ENCODE peak calls at places on chromosomes 12 and 14, in six cellular contexts. E is NCI-H2029; D is activated CD4-positive, alpha-beta T cell treated with anti-CD3 and anti-CD28 coated beads, Interleukin-2, amount 50 U/mL, for 1 hour; C is AG04450; P is fibroblast of the aortic adventitia; W is NCI-H510A treated with DMSO at 0.1 percent for 48 hours. I is an unnamed sample.

GRCh38 chr14:51462706-51463105 is 189.0 kb upstream of the FRMD6 start:
- DNase-seq in P (no peak), C (no peak), E (no peak), D (no peak), W (no peak), I (no peak)

GRCh38 chr14:106850913-106851825 is 1324.8 kb downstream of the TMEM121 start:
- DNase-seq in D (no peak), P (no peak), C (no peak), E (no peak), W (no peak), I (peak)

GRCh38 chr12:26121323-26121740 is 3.5 kb downstream of the BHLHE41 start:
- DNase-seq in C (no peak), P (peak), W (no peak), D (no peak), E (no peak), I (no peak)

GRCh38 chr12:94648578-94648977 is 1.8 kb downstream of the TMCC3 start:
- DNase-seq in W (no peak), D (no peak), P (no peak), E (no peak), C (no peak), I (no peak)

GRCh38 chr14:96811265-96811664 is 14.1 kb downstream of the VRK1 start:
- DNase-seq in P (peak), W (no peak), D (no peak), E (no peak), C (peak), I (no peak)

GRCh38 chr12:24773996-24774395 is 174.9 kb downstream of the BCAT1 start:
- DNase-seq in C (no peak), D (no peak), E (no peak), P (no peak), W (no peak), I (no peak)

GRCh38 chr12:86233126-86233525 is 23.1 kb downstream of the MGAT4C start:
- DNase-seq in C (no peak), W (peak), P (peak), E (peak), D (no peak), I (no peak)

GRCh38 chr12:40104461-40105264 is 1.2 kb downstream of the SLC2A13 start:
- DNase-seq in P (peak), W (no peak), E (no peak), D (no peak), C (no peak), I (no peak)

GRCh38 chr12:75684678-75685620 is 173.5 kb upstream of the KRR1 start:
- DNase-seq in E (no peak), W (no peak), C (no peak), D (no peak), P (peak), I (no peak)

GRCh38 chr12:1645819-1646218 is 16.8 kb downstream of the WNT5B start:
- DNase-seq in W (no peak), D (no peak), C (no peak), P (no peak), E (peak), I (no peak)

GRCh38 chr12:52279683-52280318 is 5.4 kb downstream of the KRT86 start:
- DNase-seq in W (no peak), E (no peak), P (no peak), D (no peak), C (no peak), I (no peak)

GRCh38 chr12:93145086-93145485 is 216.0 kb upstream of the EEA1 start:
- DNase-seq in C (no peak), D (no peak), W (no peak), P (no peak), E (no peak), I (no peak)

GRCh38 chr12:77049767-77050353 is 15.5 kb downstream of the E2F7 start:
- DNase-seq in D (no peak), W (peak), C (peak), P (peak), E (peak), I (peak)

GRCh38 chr12:129002447-129002846 is 149.2 kb downstream of the GLT1D1 start:
- DNase-seq in D (no peak), P (no peak), W (no peak), E (no peak), C (no peak), I (no peak)

I was measured in GM10248.